ENCODE peak calls at places on chromosomes 7 and 10, in ten cellular contexts. One of them, this sample, is unnamed.

GRCh38 chr7:135716677-135717238 is 11.2 kb downstream of the SLC13A4 start:
- DNase-seq in H7: no peak
- DNase-seq in CD8-positive, alpha-beta memory T cell: no peak
- DNase-seq in dorsolateral prefrontal cortex: no peak
- DNase-seq in PC-9: peak; percentile 80
- DNase-seq in fibroblast of mammary gland: peak; percentile 93
- DNase-seq in lung: no peak
- DNase-seq in cardiac fibroblast: peak; percentile 74
- DNase-seq in upper lobe of left lung: no peak
- DNase-seq in adipocyte: peak; percentile 67
- DNase-seq in this sample: no peak

GRCh38 chr7:3636131-3636860 is 335.2 kb downstream of the SDK1 start:
- DNase-seq in H7: no peak
- DNase-seq in adipocyte: peak; percentile 4
- DNase-seq in lung: no peak
- DNase-seq in upper lobe of left lung: no peak
- DNase-seq in fibroblast of mammary gland: peak; percentile 2
- DNase-seq in CD8-positive, alpha-beta memory T cell: no peak
- DNase-seq in PC-9: no peak
- DNase-seq in dorsolateral prefrontal cortex: no peak
- DNase-seq in cardiac fibroblast: peak; percentile 45
- DNase-seq in this sample: no peak

GRCh38 chr10:11058014-11058413 is 40.3 kb downstream of the CELF2 start:
- DNase-seq in H7: no peak
- DNase-seq in adipocyte: no peak
- DNase-seq in fibroblast of mammary gland: no peak
- DNase-seq in PC-9: no peak
- DNase-seq in dorsolateral prefrontal cortex: no peak
- DNase-seq in cardiac fibroblast: no peak
- DNase-seq in lung: no peak
- DNase-seq in CD8-positive, alpha-beta memory T cell: no peak
- DNase-seq in upper lobe of left lung: no peak
- DNase-seq in this sample: no peak

GRCh38 chr7:27126596-27127327 is 3.8 kb downstream of the HOXA4 start:
- DNase-seq in lung: no peak
- DNase-seq in cardiac fibroblast: no peak
- DNase-seq in PC-9: no peak
- DNase-seq in CD8-positive, alpha-beta memory T cell: no peak
- DNase-seq in fibroblast of mammary gland: no peak
- DNase-seq in adipocyte: no peak
- DNase-seq in H7: no peak
- DNase-seq in upper lobe of left lung: no peak
- DNase-seq in dorsolateral prefrontal cortex: no peak
- DNase-seq in this sample: no peak

GRCh38 chr7:131555565-131556054 is 818 bp downstream of the PODXL start:
- DNase-seq in upper lobe of left lung: no peak
- DNase-seq in H7: no peak
- DNase-seq in dorsolateral prefrontal cortex: peak; percentile 46
- DNase-seq in adipocyte: no peak
- DNase-seq in PC-9: no peak
- DNase-seq in CD8-positive, alpha-beta memory T cell: no peak
- DNase-seq in lung: no peak
- DNase-seq in fibroblast of mammary gland: no peak
- DNase-seq in cardiac fibroblast: no peak
- DNase-seq in this sample: no peak

GRCh38 chr10:15636446-15636845 is 83.3 kb downstream of the ITGA8 start:
- DNase-seq in adipocyte: no peak
- DNase-seq in dorsolateral prefrontal cortex: no peak
- DNase-seq in cardiac fibroblast: no peak
- DNase-seq in PC-9: no peak
- DNase-seq in H7: no peak
- DNase-seq in fibroblast of mammary gland: no peak
- DNase-seq in lung: no peak
- DNase-seq in CD8-positive, alpha-beta memory T cell: no peak
- DNase-seq in upper lobe of left lung: no peak
- DNase-seq in this sample: no peak

GRCh38 chr7:116122972-116123595 is 87.3 kb upstream of the TES start:
- DNase-seq in PC-9: no peak
- DNase-seq in adipocyte: peak; percentile 82
- DNase-seq in cardiac fibroblast: peak; percentile 79
- DNase-seq in lung: no peak
- DNase-seq in upper lobe of left lung: no peak
- DNase-seq in dorsolateral prefrontal cortex: no peak
- DNase-seq in fibroblast of mammary gland: peak; percentile 65
- DNase-seq in H7: peak; percentile 6
- DNase-seq in CD8-positive, alpha-beta memory T cell: no peak
- DNase-seq in this sample: peak; percentile 38

GRCh38 chr7:84144480-84144879 is 50.1 kb downstream of the SEMA3A start:
- DNase-seq in lung: no peak
- DNase-seq in cardiac fibroblast: peak; percentile 13
- DNase-seq in dorsolateral prefrontal cortex: no peak
- DNase-seq in CD8-positive, alpha-beta memory T cell: no peak
- DNase-seq in fibroblast of mammary gland: no peak
- DNase-seq in adipocyte: no peak
- DNase-seq in upper lobe of left lung: no peak
- DNase-seq in PC-9: no peak
- DNase-seq in H7: no peak
- DNase-seq in this sample: no peak

GRCh38 chr10:23399701-23400144 is 39.2 kb upstream of the OTUD1 start:
- DNase-seq in lung: peak; percentile 38
- DNase-seq in dorsolateral prefrontal cortex: no peak
- DNase-seq in upper lobe of left lung: no peak
- DNase-seq in fibroblast of mammary gland: peak; percentile 26
- DNase-seq in CD8-positive, alpha-beta memory T cell: no peak
- DNase-seq in H7: no peak
- DNase-seq in PC-9: peak; percentile 44
- DNase-seq in adipocyte: peak; percentile 38
- DNase-seq in cardiac fibroblast: peak; percentile 89
- DNase-seq in this sample: no peak

GRCh38 chr7:10412426-10413019 is 561.1 kb upstream of the PHF14 start:
- DNase-seq in cardiac fibroblast: peak; percentile 52
- DNase-seq in upper lobe of left lung: no peak
- DNase-seq in fibroblast of mammary gland: peak; percentile 34
- DNase-seq in H7: no peak
- DNase-seq in lung: no peak
- DNase-seq in adipocyte: peak; percentile 51
- DNase-seq in CD8-positive, alpha-beta memory T cell: no peak
- DNase-seq in dorsolateral prefrontal cortex: no peak
- DNase-seq in PC-9: no peak
- DNase-seq in this sample: peak; percentile 36

GRCh38 chr10:105473170-105473569 is 832.1 kb downstream of the SORCS3 start:
- DNase-seq in dorsolateral prefrontal cortex: no peak
- DNase-seq in cardiac fibroblast: no peak
- DNase-seq in upper lobe of left lung: no peak
- DNase-seq in PC-9: no peak
- DNase-seq in H7: no peak
- DNase-seq in CD8-positive, alpha-beta memory T cell: no peak
- DNase-seq in fibroblast of mammary gland: no peak
- DNase-seq in adipocyte: no peak
- DNase-seq in lung: no peak
- DNase-seq in this sample: no peak

GRCh38 chr7:116592041-116592355 is 67.2 kb downstream of the CAV1 start:
- DNase-seq in CD8-positive, alpha-beta memory T cell: no peak
- DNase-seq in cardiac fibroblast: no peak
- DNase-seq in dorsolateral prefrontal cortex: no peak
- DNase-seq in H7: no peak
- DNase-seq in adipocyte: no peak
- DNase-seq in PC-9: no peak
- DNase-seq in upper lobe of left lung: no peak
- DNase-seq in fibroblast of mammary gland: no peak
- DNase-seq in lung: no peak
- DNase-seq in this sample: no peak

GRCh38 chr10:28965937-28966336 is 288.6 kb downstream of the BAMBI start:
- DNase-seq in lung: no peak
- DNase-seq in PC-9: no peak
- DNase-seq in fibroblast of mammary gland: no peak
- DNase-seq in dorsolateral prefrontal cortex: no peak
- DNase-seq in H7: no peak
- DNase-seq in CD8-positive, alpha-beta memory T cell: no peak
- DNase-seq in adipocyte: no peak
- DNase-seq in cardiac fibroblast: no peak
- DNase-seq in upper lobe of left lung: no peak
- DNase-seq in this sample: no peak

GRCh38 chr10:69866246-69866687 is 64.6 kb downstream of the COL13A1 start:
- DNase-seq in cardiac fibroblast: no peak
- DNase-seq in fibroblast of mammary gland: no peak
- DNase-seq in adipocyte: peak; percentile 66
- DNase-seq in dorsolateral prefrontal cortex: no peak
- DNase-seq in CD8-positive, alpha-beta memory T cell: no peak
- DNase-seq in upper lobe of left lung: no peak
- DNase-seq in H7: no peak
- DNase-seq in lung: no peak
- DNase-seq in PC-9: no peak
- DNase-seq in this sample: no peak

GRCh38 chr10:69866688-69867461 is 65.2 kb downstream of the COL13A1 start:
- DNase-seq in H7: peak; percentile 84
- DNase-seq in dorsolateral prefrontal cortex: no peak
- DNase-seq in upper lobe of left lung: no peak
- DNase-seq in fibroblast of mammary gland: peak; percentile 80
- DNase-seq in adipocyte: peak; percentile 81
- DNase-seq in cardiac fibroblast: peak; percentile 80
- DNase-seq in lung: no peak
- DNase-seq in CD8-positive, alpha-beta memory T cell: no peak
- DNase-seq in PC-9: no peak
- DNase-seq in this sample: no peak

GRCh38 chr10:69869291-69869841 is 67.7 kb downstream of the COL13A1 start:
- DNase-seq in fibroblast of mammary gland: peak; percentile 90
- DNase-seq in adipocyte: peak; percentile 76
- DNase-seq in PC-9: peak; percentile 95
- DNase-seq in cardiac fibroblast: peak; percentile 71
- DNase-seq in dorsolateral prefrontal cortex: no peak
- DNase-seq in upper lobe of left lung: no peak
- DNase-seq in H7: no peak
- DNase-seq in lung: no peak
- DNase-seq in CD8-positive, alpha-beta memory T cell: no peak
- DNase-seq in this sample: no peak

GRCh38 chr10:69868821-69869220 is 67.1 kb downstream of the COL13A1 start:
- DNase-seq in lung: no peak
- DNase-seq in adipocyte: no peak
- DNase-seq in H7: no peak
- DNase-seq in CD8-positive, alpha-beta memory T cell: no peak
- DNase-seq in PC-9: peak; percentile 70
- DNase-seq in upper lobe of left lung: no peak
- DNase-seq in cardiac fibroblast: no peak
- DNase-seq in fibroblast of mammary gland: no peak
- DNase-seq in dorsolateral prefrontal cortex: no peak
- DNase-seq in this sample: no peak

DNA sequence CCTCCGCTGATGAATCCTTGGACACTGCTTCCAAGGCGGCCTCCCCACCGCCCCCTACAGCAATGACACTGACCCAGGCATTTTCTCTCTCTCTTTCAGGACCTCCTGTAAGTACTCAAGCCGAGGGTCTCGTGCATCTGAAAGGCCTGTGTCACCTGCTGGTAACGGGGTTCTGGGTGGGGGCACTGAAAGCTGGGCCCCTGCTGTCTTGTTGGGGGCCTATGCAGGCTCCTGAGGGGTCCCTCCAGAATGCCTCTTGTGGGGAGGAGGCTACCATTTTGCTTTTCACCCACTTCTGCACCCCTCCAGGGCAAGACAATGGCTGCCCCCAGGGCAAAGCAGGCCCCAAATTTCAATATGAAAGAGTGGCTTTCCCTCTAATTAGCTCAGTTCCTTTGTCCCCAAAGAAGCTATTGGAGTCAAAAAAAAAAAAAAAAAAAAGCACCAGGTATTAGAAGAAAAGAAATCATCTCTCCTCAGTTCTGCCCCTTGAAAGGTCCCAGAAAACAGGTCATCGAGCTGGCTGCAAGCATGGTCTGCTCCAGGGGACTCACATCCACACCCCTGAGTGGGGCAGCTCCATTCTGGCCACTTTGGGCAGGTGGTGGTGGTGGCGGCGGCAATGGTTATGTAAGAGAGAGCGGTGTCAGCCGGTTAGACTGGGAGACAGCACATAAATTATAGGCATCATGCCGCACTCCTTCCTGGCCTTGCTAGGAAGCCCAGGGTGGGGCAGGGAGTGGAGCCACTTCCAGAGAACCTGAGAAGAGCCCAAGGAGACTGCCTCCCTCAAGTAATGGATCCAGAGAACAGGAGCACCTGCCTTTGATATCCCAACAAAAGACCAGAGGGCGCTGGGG is 66.2 kb downstream of the COL13A1 start:
- DNase-seq in adipocyte: no peak
- DNase-seq in PC-9: no peak
- DNase-seq in dorsolateral prefrontal cortex: no peak
- DNase-seq in lung: no peak
- DNase-seq in H7: peak; percentile 84
- DNase-seq in fibroblast of mammary gland: no peak
- DNase-seq in cardiac fibroblast: no peak
- DNase-seq in upper lobe of left lung: no peak
- DNase-seq in CD8-positive, alpha-beta memory T cell: no peak
- DNase-seq in this sample: no peak
- H3K4me3 ChIP-seq in adipocyte: no peak overlapping the region
- H3K4me3 ChIP-seq in PC-9: no peak overlapping the region
- H3K4me3 ChIP-seq in dorsolateral prefrontal cortex: no peak overlapping the region
- H3K4me3 ChIP-seq in lung: no peak overlapping the region
- H3K4me3 ChIP-seq in H7: no peak overlapping the region
- H3K4me3 ChIP-seq in fibroblast of mammary gland: no peak overlapping the region
- H3K4me3 ChIP-seq in cardiac fibroblast: no peak overlapping the region
- H3K4me3 ChIP-seq in upper lobe of left lung: no peak overlapping the region
- H3K4me3 ChIP-seq in CD8-positive, alpha-beta memory T cell: no peak overlapping the region
- H3K4me3 ChIP-seq in this sample: no peak overlapping the region

GRCh38 chr10:98427011-98427515 is 12.1 kb upstream of the PYROXD2 start:
- DNase-seq in fibroblast of mammary gland: no peak
- DNase-seq in upper lobe of left lung: no peak
- DNase-seq in adipocyte: no peak
- DNase-seq in dorsolateral prefrontal cortex: no peak
- DNase-seq in lung: no peak
- DNase-seq in cardiac fibroblast: no peak
- DNase-seq in H7: peak; percentile 40
- DNase-seq in PC-9: no peak
- DNase-seq in CD8-positive, alpha-beta memory T cell: no peak
- DNase-seq in this sample: no peak
- H3K4me3 ChIP-seq in fibroblast of mammary gland: no peak overlapping the region
- H3K4me3 ChIP-seq in upper lobe of left lung: no peak overlapping the region
- H3K4me3 ChIP-seq in adipocyte: no peak overlapping the region
- H3K4me3 ChIP-seq in dorsolateral prefrontal cortex: no peak overlapping the region
- H3K4me3 ChIP-seq in lung: no peak overlapping the region
- H3K4me3 ChIP-seq in cardiac fibroblast: no peak overlapping the region
- H3K4me3 ChIP-seq in H7: no peak overlapping the region
- H3K4me3 ChIP-seq in PC-9: no peak overlapping the region
- H3K4me3 ChIP-seq in CD8-positive, alpha-beta memory T cell: no peak overlapping the region
- H3K4me3 ChIP-seq in this sample: no peak overlapping the region

GRCh38 chr7:155490697-155491628 is 33.0 kb downstream of the EN2 start:
- DNase-seq in cardiac fibroblast: no peak
- DNase-seq in CD8-positive, alpha-beta memory T cell: peak; percentile 14
- DNase-seq in adipocyte: no peak
- DNase-seq in dorsolateral prefrontal cortex: no peak
- DNase-seq in lung: peak; percentile 51
- DNase-seq in upper lobe of left lung: peak; percentile 91
- DNase-seq in fibroblast of mammary gland: peak; percentile 16
- DNase-seq in H7: peak; percentile 94
- DNase-seq in PC-9: no peak
- DNase-seq in this sample: no peak
- H3K4me3 ChIP-seq in cardiac fibroblast: no peak overlapping the region
- H3K4me3 ChIP-seq in CD8-positive, alpha-beta memory T cell: peak overlapping the region; percentile 45
- H3K4me3 ChIP-seq in adipocyte: peak overlapping the region; percentile 76
- H3K4me3 ChIP-seq in dorsolateral prefrontal cortex: peak overlapping the region; percentile 24
- H3K4me3 ChIP-seq in lung: peak overlapping the region; percentile 15
- H3K4me3 ChIP-seq in upper lobe of left lung: no peak overlapping the region
- H3K4me3 ChIP-seq in fibroblast of mammary gland: peak overlapping the region; percentile 22
- H3K4me3 ChIP-seq in H7: peak overlapping the region; percentile 34
- H3K4me3 ChIP-seq in PC-9: no peak overlapping the region
- H3K4me3 ChIP-seq in this sample: no peak overlapping the region

GRCh38 chr7:33996899-33997298 is 91.6 kb downstream of the BMPER start:
- DNase-seq in lung: no peak
- DNase-seq in H7: no peak
- DNase-seq in cardiac fibroblast: no peak
- DNase-seq in upper lobe of left lung: no peak
- DNase-seq in PC-9: no peak
- DNase-seq in CD8-positive, alpha-beta memory T cell: no peak
- DNase-seq in fibroblast of mammary gland: no peak
- DNase-seq in adipocyte: no peak
- DNase-seq in dorsolateral prefrontal cortex: no peak
- DNase-seq in this sample: no peak
- H3K4me3 ChIP-seq in lung: no peak overlapping the region
- H3K4me3 ChIP-seq in H7: no peak overlapping the region
- H3K4me3 ChIP-seq in cardiac fibroblast: no peak overlapping the region
- H3K4me3 ChIP-seq in upper lobe of left lung: no peak overlapping the region
- H3K4me3 ChIP-seq in PC-9: no peak overlapping the region
- H3K4me3 ChIP-seq in CD8-positive, alpha-beta memory T cell: no peak overlapping the region
- H3K4me3 ChIP-seq in fibroblast of mammary gland: no peak overlapping the region
- H3K4me3 ChIP-seq in adipocyte: no peak overlapping the region
- H3K4me3 ChIP-seq in dorsolateral prefrontal cortex: no peak overlapping the region
- H3K4me3 ChIP-seq in this sample: no peak overlapping the region

This sample was measured in Jurkat, Clone E6-1.